ENCODE peak calls at places on chromosomes 7 and 10, in four cellular contexts. C, T, I and H are unnamed samples.

GRCh38 chr7:118232837-118233236 is 8.3 kb downstream of the ANKRD7 start:
- DNase-seq in C (no peak), T (no peak), I (no peak), H (no peak)

GRCh38 chr10:20195076-20195475 is 378.8 kb downstream of the PLXDC2 start:
- DNase-seq in C (no peak), T (no peak), I (no peak), H (no peak)

GRCh38 chr10:58400609-58401008 is 15.4 kb downstream of the TFAM start:
- DNase-seq in C (no peak), T (no peak), I (no peak), H (no peak)

GRCh38 chr7:9876053-9876452 is 1097.6 kb upstream of the PHF14 start:
- DNase-seq in C (no peak), T (no peak), I (no peak), H (no peak)

GRCh38 chr10:77853256-77853655 is 73.3 kb downstream of the DLG5 start:
- DNase-seq in C (no peak), T (no peak), I (no peak), H (no peak)

GRCh38 chr7:82562716-82563404 is 119.3 kb upstream of the CACNA2D1 start:
- DNase-seq in C (no peak), T (no peak), I (no peak), H (no peak)

GRCh38 chr7:105032553-105033214 is 18.7 kb downstream of the KMT2E start:
- DNase-seq in C (no peak), T (no peak), I (no peak), H (no peak)

GRCh38 chr10:43322769-43323168 is 48.7 kb upstream of the FXYD4 start:
- DNase-seq in C (peak), T (no peak), I (peak), H (peak)

GRCh38 chr10:230758-231157 is 95.5 kb downstream of the ZMYND11 start:
- DNase-seq in C (peak), T (no peak), I (no peak), H (no peak)

GRCh38 chr7:3105856-3106255 is 62.2 kb upstream of the CARD11 start:
- DNase-seq in C (no peak), T (no peak), I (no peak), H (no peak)

GRCh38 chr10:26890956-26891355 is 30.2 kb upstream of the ABI1 start:
- DNase-seq in C (peak), T (peak), I (no peak), H (peak)

GRCh38 chr10:132539894-132540293 is 2.3 kb downstream of the INPP5A start:
- DNase-seq in C (peak), T (no peak), I (no peak), H (no peak)

GRCh38 chr7:10648289-10648688 is 325.4 kb upstream of the PHF14 start:
- DNase-seq in C (no peak), T (no peak), I (no peak), H (no peak)

GRCh38 chr7:83021032-83021431 is 141.7 kb downstream of the PCLO start:
- DNase-seq in C (no peak), T (no peak), I (no peak), H (no peak)

GRCh38 chr10:95788830-95789229 is 32.9 kb downstream of the ENTPD1 start:
- DNase-seq in C (no peak), T (no peak), I (no peak), H (no peak)

GRCh38 chr7:134991469-134992339 is 5.4 kb downstream of the AGBL3 start:
- DNase-seq in C (no peak), T (no peak), I (no peak), H (no peak)

GRCh38 chr7:151122276-151122675 is 36.0 kb downstream of the AGAP3 start:
- DNase-seq in C (no peak), T (no peak), I (no peak), H (no peak)

GRCh38 chr10:13684252-13684791 is 97.6 kb downstream of the PRPF18 start:
- DNase-seq in C (no peak), T (no peak), I (peak), H (peak)

GRCh38 chr10:4512557-4513286 is 313.3 kb upstream of the AKR1E2 start:
- DNase-seq in C (peak), T (no peak), I (peak), H (no peak)

GRCh38 chr7:29247232-29247961 is 52.8 kb downstream of the CHN2 start:
- DNase-seq in C (no peak), T (no peak), I (no peak), H (no peak)

GRCh38 chr10:34272316-34272715 is 542.8 kb downstream of the PARD3 start:
- DNase-seq in C (no peak), T (no peak), I (no peak), H (no peak)

GRCh38 chr7:7675686-7676085 is 35.1 kb downstream of the UMAD1 start:
- DNase-seq in C (peak), T (no peak), I (no peak), H (no peak)

GRCh38 chr10:97318772-97319651 is at the start of gene FRAT1:
- DNase-seq in C (peak), T (peak), I (peak), H (peak)

GRCh38 chr7:371779-372545 is 82.0 kb downstream of the FOXL3 start:
- DNase-seq in C (no peak), T (no peak), I (no peak), H (no peak)

GRCh38 chr10:112774808-112775207 is 175.2 kb upstream of the TCF7L2 start:
- DNase-seq in C (no peak), T (no peak), I (no peak), H (no peak)